ENCODE peak calls at places on chromosomes 3 and 15, in five cellular contexts. One of them, this sample, is unnamed.

GRCh38 chr3:45595364-45596154 is 1.0 kb downstream of the LIMD1 start:
- DNase-seq in stomach: peak; percentile 63
- DNase-seq in AG04450: no peak
- DNase-seq in lower lobe of right lung: no peak
- DNase-seq in cardiac muscle cell: no peak
- DNase-seq in this sample: no peak

GRCh38 chr3:194598771-194599557 is 34.3 kb downstream of the TMEM44 start:
- DNase-seq in stomach: no peak
- DNase-seq in AG04450: no peak
- DNase-seq in lower lobe of right lung: no peak
- DNase-seq in cardiac muscle cell: peak; percentile 98
- DNase-seq in this sample: no peak

GRCh38 chr3:118801899-118802298 is 232.7 kb downstream of the IGSF11 start:
- DNase-seq in cardiac muscle cell: no peak
- DNase-seq in stomach: peak; percentile 88
- DNase-seq in AG04450: no peak
- DNase-seq in lower lobe of right lung: no peak
- DNase-seq in this sample: no peak

GRCh38 chr3:61954097-61954528 is 392.7 kb downstream of the PTPRG start:
- DNase-seq in AG04450: peak; percentile 48
- DNase-seq in lower lobe of right lung: no peak
- DNase-seq in stomach: no peak
- DNase-seq in cardiac muscle cell: peak; percentile 12
- DNase-seq in this sample: no peak

GRCh38 chr3:95926904-95927501 is 887.4 kb upstream of the EPHA6 start:
- DNase-seq in AG04450: no peak
- DNase-seq in lower lobe of right lung: no peak
- DNase-seq in stomach: no peak
- DNase-seq in cardiac muscle cell: no peak
- DNase-seq in this sample: no peak

GRCh38 chr15:29925227-29926082 is 103.2 kb upstream of the TJP1 start:
- DNase-seq in lower lobe of right lung: peak; percentile 51
- DNase-seq in stomach: peak; percentile 38
- DNase-seq in AG04450: peak; percentile 44
- DNase-seq in cardiac muscle cell: peak; percentile 87
- DNase-seq in this sample: no peak

GRCh38 chr3:132032959-132033358 is 1.9 kb downstream of the CPNE4 start:
- DNase-seq in stomach: no peak
- DNase-seq in lower lobe of right lung: no peak
- DNase-seq in cardiac muscle cell: no peak
- DNase-seq in AG04450: no peak
- DNase-seq in this sample: no peak

GRCh38 chr3:39428745-39429201 is 22.3 kb downstream of the RPSA start:
- DNase-seq in stomach: no peak
- DNase-seq in cardiac muscle cell: peak; percentile 69
- DNase-seq in lower lobe of right lung: no peak
- DNase-seq in AG04450: no peak
- DNase-seq in this sample: no peak

GRCh38 chr3:151578495-151578894 is 117.6 kb upstream of the IGSF10 start:
- DNase-seq in AG04450: no peak
- DNase-seq in lower lobe of right lung: no peak
- DNase-seq in stomach: no peak
- DNase-seq in cardiac muscle cell: no peak
- DNase-seq in this sample: no peak
- TF ChIP-seq CTCF in AG04450: no peak
- TF ChIP-seq CTCF in lower lobe of right lung: no peak
- TF ChIP-seq CTCF in stomach: no peak
- TF ChIP-seq CTCF in cardiac muscle cell: no peak
- TF ChIP-seq CTCF in this sample: no peak

GRCh38 chr15:40358492-40359353 is 704 bp downstream of the DISP2 start:
- DNase-seq in cardiac muscle cell: no peak
- DNase-seq in lower lobe of right lung: no peak
- DNase-seq in AG04450: no peak
- DNase-seq in stomach: no peak
- DNase-seq in this sample: no peak
- TF ChIP-seq CTCF in cardiac muscle cell: no peak
- TF ChIP-seq CTCF in lower lobe of right lung: peak; percentile 8
- TF ChIP-seq CTCF in AG04450: no peak
- TF ChIP-seq CTCF in stomach: no peak
- TF ChIP-seq CTCF in this sample: no peak

GRCh38 chr15:45187894-45188830 is at the start of gene SHF:
- DNase-seq in stomach: peak; percentile 65
- DNase-seq in lower lobe of right lung: no peak
- DNase-seq in AG04450: peak; percentile 21
- DNase-seq in cardiac muscle cell: peak; percentile 67
- DNase-seq in this sample: peak; percentile 55
- TF ChIP-seq CTCF in stomach: no peak
- TF ChIP-seq CTCF in lower lobe of right lung: no peak
- TF ChIP-seq CTCF in AG04450: no peak
- TF ChIP-seq CTCF in cardiac muscle cell: no peak
- TF ChIP-seq CTCF in this sample: no peak

DNA sequence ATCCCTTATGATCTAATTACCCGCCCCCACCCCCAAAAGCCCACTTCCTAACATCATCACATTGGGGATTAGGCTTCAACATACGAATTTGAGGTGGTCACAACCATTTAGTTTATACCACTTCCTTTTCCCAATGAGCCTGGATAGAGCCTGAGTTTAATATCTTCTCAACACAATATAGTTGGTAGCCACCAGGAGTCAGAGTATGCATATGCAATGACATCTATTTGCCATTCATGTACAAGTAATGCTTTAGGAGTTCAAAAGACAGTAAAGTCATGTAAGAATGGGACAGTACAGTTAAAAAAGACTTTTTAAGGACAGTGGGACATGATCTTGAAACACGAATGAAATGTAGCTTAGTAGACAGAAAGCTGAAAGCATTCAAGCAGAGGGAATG is 172.4 kb downstream of the DCLK3 start:
- DNase-seq in lower lobe of right lung: no peak
- DNase-seq in stomach: no peak
- DNase-seq in cardiac muscle cell: peak; percentile 35
- DNase-seq in AG04450: no peak
- DNase-seq in this sample: no peak
- TF ChIP-seq CTCF in lower lobe of right lung: no peak
- TF ChIP-seq CTCF in stomach: no peak
- TF ChIP-seq CTCF in cardiac muscle cell: peak; percentile 19
- TF ChIP-seq CTCF in AG04450: peak; percentile 35
- TF ChIP-seq CTCF in this sample: no peak